ENCODE peak calls at places on chromosomes 12 and 14, in ten cellular contexts. L is LoVo, E is astrocyte of the cerebellum, J is GM04504, D is T-helper 2 cell, F is GM10248, N is iris pigment epithelial cell, K is WERI-Rb-1, V is coronary artery, T is heart right ventricle. W is an unnamed sample.

GRCh38 chr14:92385561-92385960 is 62.6 kb downstream of the SLC24A4 start:
- DNase-seq in N (no peak), F (no peak), K (peak), J (no peak), E (no peak), T (no peak), V (no peak), D (no peak), L (no peak), W (no peak)

GRCh38 chr12:14993537-14994266 is 20.9 kb downstream of the PDE6H start:
- DNase-seq in D (no peak), F (no peak), E (no peak), L (no peak), K (no peak), N (peak), V (no peak), T (no peak), J (no peak), W (peak)

GRCh38 chr12:59650594-59651229 is 54.9 kb downstream of the SLC16A7 start:
- DNase-seq in T (no peak), K (no peak), N (peak), L (no peak), J (no peak), E (peak), V (no peak), F (no peak), D (no peak), W (peak)

GRCh38 chr12:69502342-69503081 is 32.3 kb downstream of the FRS2 start:
- DNase-seq in L (peak), N (peak), D (no peak), T (no peak), K (no peak), F (no peak), J (peak), V (no peak), E (no peak), W (peak)

GRCh38 chr14:102998393-102998792 is 59.0 kb downstream of the CDC42BPB start:
- DNase-seq in T (no peak), J (no peak), V (no peak), F (no peak), N (peak), D (no peak), L (no peak), K (no peak), E (no peak), W (peak)

GRCh38 chr12:95169368-95169767 is 47.9 kb downstream of the FGD6 start:
- DNase-seq in K (no peak), T (no peak), N (peak), J (peak), L (peak), V (no peak), F (no peak), E (peak), D (no peak), W (peak)

GRCh38 chr12:23830210-23830609 is 119.3 kb downstream of the SOX5 start:
- DNase-seq in J (no peak), D (no peak), F (no peak), V (no peak), E (no peak), K (no peak), T (no peak), L (no peak), N (no peak), W (peak)

GRCh38 chr14:24078146-24078545 is 6.8 kb downstream of the CPNE6 start:
- DNase-seq in D (no peak), T (no peak), N (no peak), L (no peak), J (no peak), E (no peak), K (peak), F (no peak), V (no peak), W (no peak)

GRCh38 chr14:99467338-99468075 is 13.2 kb downstream of the SETD3 start:
- DNase-seq in T (no peak), K (no peak), D (no peak), L (no peak), F (no peak), J (no peak), N (no peak), V (no peak), E (no peak), W (no peak)

GRCh38 chr12:92927055-92927435 is 2.0 kb downstream of the EEA1 start:
- DNase-seq in E (no peak), T (no peak), J (peak), D (no peak), F (no peak), L (no peak), N (peak), V (no peak), K (no peak), W (peak)

GRCh38 chr12:122834921-122835692 is at the start of gene HIP1R:
- DNase-seq in F (peak), L (peak), K (peak), D (peak), V (no peak), J (no peak), T (peak), E (no peak), N (no peak), W (peak)

GRCh38 chr12:49346659-49347306 is at the start of gene DNAJC22:
- DNase-seq in T (no peak), J (no peak), K (peak), N (peak), E (no peak), F (peak), V (peak), L (no peak), D (no peak), W (no peak)

GRCh38 chr12:95173392-95174251 is 43.6 kb downstream of the FGD6 start:
- DNase-seq in F (no peak), K (no peak), L (no peak), T (peak), N (peak), D (no peak), J (peak), E (peak), V (no peak), W (peak)

GRCh38 chr12:4278582-4278939 is 5.0 kb downstream of the CCND2 start:
- DNase-seq in F (no peak), J (no peak), T (peak), D (no peak), L (no peak), V (peak), N (peak), K (no peak), E (no peak), W (peak)

GRCh38 chr14:104638190-104638589 is 33.6 kb upstream of the TMEM179 start:
- DNase-seq in V (no peak), T (no peak), L (no peak), N (no peak), K (no peak), J (no peak), F (no peak), D (no peak), E (no peak), W (no peak)

GRCh38 chr12:121637231-121637914 is 11.0 kb downstream of the ORAI1 start:
- DNase-seq in J (no peak), D (peak), F (peak), V (no peak), K (no peak), E (no peak), T (peak), N (no peak), L (no peak), W (no peak)

GRCh38 chr12:46154221-46154975 is 114.4 kb downstream of the SLC38A1 start:
- DNase-seq in K (no peak), J (peak), D (no peak), T (no peak), N (peak), V (no peak), L (no peak), E (no peak), F (no peak), W (peak)

GRCh38 chr12:49672351-49673181 is 34.6 kb downstream of the FMNL3 start:
- DNase-seq in F (no peak), K (no peak), N (no peak), D (no peak), T (no peak), L (no peak), V (no peak), E (no peak), J (no peak), W (no peak)

GRCh38 chr14:37343307-37344094 is 145.8 kb downstream of the MIPOL1 start:
- DNase-seq in T (no peak), J (no peak), N (peak), L (no peak), V (no peak), F (no peak), K (no peak), D (no peak), E (no peak), W (no peak)

GRCh38 chr12:54933381-54933780 is 51.2 kb downstream of the TESPA1 start:
- DNase-seq in N (peak), D (no peak), K (no peak), L (no peak), F (no peak), E (no peak), V (no peak), T (no peak), J (no peak), W (peak)

GRCh38 chr14:102544745-102545460 is 35.3 kb upstream of the ANKRD9 start:
- DNase-seq in L (peak), T (no peak), V (no peak), J (no peak), N (no peak), F (no peak), K (peak), D (peak), E (no peak), W (no peak)

GRCh38 chr12:3035171-3035570 is 42.0 kb upstream of the TSPAN9 start:
- DNase-seq in N (peak), F (no peak), V (no peak), J (no peak), E (no peak), T (no peak), L (no peak), K (no peak), D (no peak), W (peak)

GRCh38 chr12:6292606-6293005 is 17.9 kb upstream of the PLEKHG6 start:
- DNase-seq in K (no peak), E (no peak), J (peak), V (no peak), N (peak), L (peak), F (no peak), D (no peak), T (no peak), W (no peak)

GRCh38 chr14:64649383-64649998 is 54.7 kb upstream of the PLEKHG3 start:
- DNase-seq in K (no peak), L (no peak), J (peak), N (peak), V (no peak), D (no peak), T (no peak), E (no peak), F (no peak), W (no peak)

GRCh38 chr12:47422656-47423055 is 283.2 kb downstream of the RPAP3 start:
- DNase-seq in T (no peak), F (no peak), N (no peak), K (no peak), J (peak), D (no peak), L (no peak), V (no peak), E (no peak), W (no peak)

GRCh38 chr12:76685246-76685678 is 78.7 kb upstream of the ZDHHC17 start:
- DNase-seq in D (no peak), N (peak), E (peak), K (no peak), V (no peak), J (no peak), T (peak), L (no peak), F (no peak), W (peak)

GRCh38 chr12:47184813-47185212 is 105.1 kb upstream of the AMIGO2 start:
- DNase-seq in F (no peak), E (no peak), V (no peak), D (no peak), K (no peak), T (no peak), J (no peak), L (peak), N (no peak), W (no peak)

GRCh38 chr12:114166360-114166759 is 200.2 kb upstream of the RBM19 start:
- DNase-seq in F (peak), T (no peak), K (peak), L (no peak), V (no peak), N (peak), D (no peak), E (no peak), J (no peak), W (peak)

GRCh38 chr12:12088761-12089160 is 18.0 kb downstream of the BCL2L14 start:
- DNase-seq in L (no peak), J (no peak), F (no peak), N (no peak), V (no peak), K (no peak), T (no peak), E (no peak), D (no peak), W (no peak)

GRCh38 chr14:106831322-106831720 is 1304.9 kb downstream of the TMEM121 start:
- DNase-seq in N (no peak), L (no peak), F (peak), V (no peak), T (peak), J (no peak), E (no peak), K (peak), D (peak), W (no peak)

W was measured in astrocyte of the hippocampus.